ENCODE peak calls at places on chromosomes 12 and 14, in eight cellular contexts. R, Y, F, S, Q, J, K and T are unnamed samples.
A peak's percentile ranks its signal among the peaks of the same experiment; 100 is the strongest.

GRCh38 chr12:54413284-54414190 is 5.5 kb downstream of the ITGA5 start:
- DNase-seq in Y (peak; percentile 69), Q (peak; percentile 79), J (no peak), K (no peak), R (no peak), S (no peak), F (no peak), T (peak; percentile 76)

GRCh38 chr12:123094349-123095073 is 56.4 kb downstream of the PITPNM2 start:
- DNase-seq in S (no peak), R (no peak), F (no peak), K (no peak), Y (peak; percentile 88), Q (peak; percentile 79), J (peak; percentile 79), T (peak; percentile 69)

GRCh38 chr14:53247596-53248370 is 94.7 kb upstream of the DDHD1 start:
- DNase-seq in F (no peak), Y (no peak), K (no peak), R (no peak), Q (no peak), J (no peak), S (peak; percentile 6), T (no peak)

GRCh38 chr14:54440037-54440436 is 1.1 kb downstream of the CNIH1 start:
- DNase-seq in F (no peak), Q (no peak), Y (peak; percentile 42), K (no peak), J (no peak), S (no peak), R (no peak), T (peak; percentile 19)

GRCh38 chr12:119283315-119283714 is 51.2 kb upstream of the CCDC60 start:
- DNase-seq in Q (no peak), S (no peak), K (no peak), F (no peak), J (no peak), R (no peak), Y (no peak), T (no peak)

GRCh38 chr12:2383276-2384028 is 330.7 kb downstream of the CACNA1C start:
- DNase-seq in R (no peak), Y (no peak), K (no peak), Q (no peak), S (no peak), J (peak; percentile 59), F (no peak), T (no peak)

GRCh38 chr12:10716704-10717315 is 6.3 kb downstream of the YBX3 start:
- DNase-seq in Y (peak; percentile 97), Q (peak; percentile 90), R (peak; percentile 94), S (no peak), F (no peak), K (peak; percentile 62), J (peak; percentile 91), T (peak; percentile 90)

GRCh38 chr14:36662543-36663403 is 1.1 kb downstream of the PAX9 start:
- DNase-seq in Q (no peak), J (no peak), K (no peak), S (no peak), Y (peak; percentile 68), R (peak; percentile 77), F (no peak), T (peak; percentile 53)

GRCh38 chr14:86858591-86858990 is 1134.4 kb downstream of the GALC start:
- DNase-seq in Q (no peak), R (no peak), F (no peak), S (no peak), K (no peak), Y (no peak), J (no peak), T (no peak)

GRCh38 chr12:131568336-131568735 is 142.6 kb upstream of the SFSWAP start:
- DNase-seq in Y (no peak), Q (no peak), F (no peak), R (no peak), S (no peak), K (no peak), J (no peak), T (no peak)

GRCh38 chr14:103688906-103689902 is 26.0 kb downstream of the XRCC3 start:
- DNase-seq in R (no peak), K (no peak), F (no peak), Y (peak; percentile 79), J (peak; percentile 83), S (no peak), Q (no peak), T (no peak)

GRCh38 chr14:74290415-74290814 is 12.3 kb downstream of the ABCD4 start:
- DNase-seq in S (no peak), R (no peak), K (peak; percentile 35), J (no peak), Q (no peak), Y (peak; percentile 34), F (no peak), T (no peak)

GRCh38 chr12:124149287-124149686 is 145.6 kb upstream of the RFLNA start:
- DNase-seq in K (no peak), Q (no peak), Y (no peak), S (no peak), J (no peak), R (no peak), F (no peak), T (no peak)

GRCh38 chr14:55152052-55152753 is 23.2 kb downstream of the LGALS3 start:
- DNase-seq in J (no peak), F (no peak), R (no peak), Q (no peak), S (no peak), K (no peak), Y (peak; percentile 78), T (no peak)

GRCh38 chr12:82994117-82994516 is 307.4 kb downstream of the TMTC2 start:
- DNase-seq in F (no peak), S (no peak), J (no peak), R (no peak), K (no peak), Q (no peak), Y (no peak), T (no peak)

GRCh38 chr12:55955800-55956508 is 9.9 kb downstream of the PMEL start:
- DNase-seq in Q (no peak), K (peak; percentile 72), S (no peak), R (no peak), Y (peak; percentile 86), J (no peak), F (no peak), T (peak; percentile 67)

DNA sequence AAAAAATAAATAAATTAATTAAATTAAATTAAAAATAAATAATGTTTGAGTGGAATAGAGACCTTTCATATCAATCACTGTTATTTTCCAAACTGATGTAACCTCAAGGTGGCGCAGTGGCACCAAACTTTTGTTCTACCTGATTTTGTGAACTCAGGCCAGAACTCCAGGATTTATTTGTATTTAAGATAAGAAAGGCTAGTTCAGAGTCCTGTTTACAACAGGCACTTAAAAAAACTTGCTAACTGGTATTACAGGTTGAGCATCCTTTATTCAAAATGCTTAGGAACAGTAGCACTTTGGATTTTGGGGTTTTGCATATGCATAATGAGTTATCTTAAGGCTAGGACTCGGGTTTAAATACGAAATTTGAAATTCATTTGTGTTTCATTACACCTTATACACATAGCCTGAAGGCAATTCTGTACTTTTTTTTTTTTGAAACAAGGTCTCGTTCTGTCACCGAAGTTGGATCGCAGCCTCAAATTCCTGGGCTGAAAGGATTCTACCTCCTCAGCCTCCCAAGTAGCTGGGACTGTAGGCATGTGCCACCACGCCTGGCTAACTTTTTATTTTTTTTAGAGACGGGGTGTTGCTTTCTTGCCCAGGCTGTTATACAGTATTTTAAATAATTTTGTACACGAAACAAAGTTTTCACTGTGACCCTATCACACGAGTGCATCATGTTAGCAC is 32.4 kb downstream of the YY1 start:
- DNase-seq in Y (peak; percentile 20), S (no peak), Q (no peak), J (peak; percentile 77), K (no peak), R (no peak), F (no peak), T (no peak)
- H3K27ac ChIP-seq in Y (no peak overlapping the region), S (no peak overlapping the region), Q (no peak overlapping the region), J (peak overlapping the region; percentile 50), K (no peak overlapping the region), R (no peak overlapping the region), F (no peak overlapping the region), T (no peak overlapping the region)

DNA sequence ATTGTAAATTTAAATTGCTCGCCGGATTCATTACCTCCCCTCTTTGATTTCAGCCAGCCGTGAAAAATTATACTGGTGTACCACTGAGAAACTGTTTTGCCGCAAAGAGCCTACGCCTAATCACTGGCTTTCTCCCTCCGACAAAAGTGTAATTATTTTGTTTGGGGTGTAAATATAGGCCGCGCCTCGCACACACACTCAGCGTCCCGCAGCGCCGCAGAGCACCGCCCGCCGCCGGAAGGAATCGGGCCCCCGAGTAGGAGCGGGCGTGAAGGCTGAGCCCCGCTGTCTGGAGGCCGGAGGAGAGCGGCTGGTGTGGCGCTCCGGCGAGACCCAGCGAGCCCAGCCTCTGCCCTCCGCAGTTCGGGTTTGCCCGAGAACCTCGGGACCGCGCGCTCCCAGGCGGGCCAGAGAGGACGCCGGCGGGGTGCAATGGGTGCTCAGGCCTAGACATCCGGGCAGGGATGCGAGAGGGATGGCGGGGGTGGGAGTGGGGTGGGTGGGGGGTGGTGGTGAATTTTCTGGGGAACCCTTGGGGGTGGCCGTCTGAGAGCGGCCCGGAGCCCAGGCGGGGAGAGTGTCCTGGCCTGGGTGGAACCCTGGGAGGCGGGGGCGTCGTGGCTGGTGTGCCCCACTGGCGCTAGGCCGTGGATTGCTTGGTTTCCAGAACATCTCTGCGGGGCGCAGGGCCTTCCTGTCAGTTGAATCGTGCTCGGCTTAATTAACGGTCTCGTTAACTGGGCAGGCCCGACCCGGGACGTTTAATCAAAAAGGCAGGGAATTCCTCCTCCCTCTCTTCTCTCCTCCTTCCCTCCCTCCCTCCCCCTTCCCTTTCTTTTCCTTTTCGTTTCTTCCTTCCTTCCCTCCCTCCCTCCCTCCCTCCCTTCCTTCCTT is 4.7 kb upstream of the LHX5 start:
- DNase-seq in F (no peak), Y (no peak), Q (no peak), J (no peak), S (no peak), R (no peak), K (no peak), T (no peak)
- H3K9me3 ChIP-seq in F (no peaks in the 10 kb centered on the region), Y (no peaks in the 10 kb centered on the region), Q (no peaks in the 10 kb centered on the region), J (no peaks in the 10 kb centered on the region), S (no peaks in the 10 kb centered on the region), R (no peaks in the 10 kb centered on the region), K (peaks cover 12% of the 10 kb centered on the region), T (peaks cover 5% of the 10 kb centered on the region)

GRCh38 chr12:50991296-50991695 is 34.9 kb downstream of the SLC11A2 start:
- DNase-seq in K (no peak), Q (no peak), Y (no peak), F (no peak), R (no peak), S (no peak), J (no peak), T (no peak)
- H3K36me3 ChIP-seq in K (peaks cover 73% of the 10 kb centered on the region), Q (peaks cover 86% of the 10 kb centered on the region), Y (peaks cover 13% of the 10 kb centered on the region), F (peaks cover 30% of the 10 kb centered on the region), R (peaks cover 71% of the 10 kb centered on the region), S (peaks cover 40% of the 10 kb centered on the region), J (no peaks in the 10 kb centered on the region), T (peaks cover 69% of the 10 kb centered on the region)

DNA sequence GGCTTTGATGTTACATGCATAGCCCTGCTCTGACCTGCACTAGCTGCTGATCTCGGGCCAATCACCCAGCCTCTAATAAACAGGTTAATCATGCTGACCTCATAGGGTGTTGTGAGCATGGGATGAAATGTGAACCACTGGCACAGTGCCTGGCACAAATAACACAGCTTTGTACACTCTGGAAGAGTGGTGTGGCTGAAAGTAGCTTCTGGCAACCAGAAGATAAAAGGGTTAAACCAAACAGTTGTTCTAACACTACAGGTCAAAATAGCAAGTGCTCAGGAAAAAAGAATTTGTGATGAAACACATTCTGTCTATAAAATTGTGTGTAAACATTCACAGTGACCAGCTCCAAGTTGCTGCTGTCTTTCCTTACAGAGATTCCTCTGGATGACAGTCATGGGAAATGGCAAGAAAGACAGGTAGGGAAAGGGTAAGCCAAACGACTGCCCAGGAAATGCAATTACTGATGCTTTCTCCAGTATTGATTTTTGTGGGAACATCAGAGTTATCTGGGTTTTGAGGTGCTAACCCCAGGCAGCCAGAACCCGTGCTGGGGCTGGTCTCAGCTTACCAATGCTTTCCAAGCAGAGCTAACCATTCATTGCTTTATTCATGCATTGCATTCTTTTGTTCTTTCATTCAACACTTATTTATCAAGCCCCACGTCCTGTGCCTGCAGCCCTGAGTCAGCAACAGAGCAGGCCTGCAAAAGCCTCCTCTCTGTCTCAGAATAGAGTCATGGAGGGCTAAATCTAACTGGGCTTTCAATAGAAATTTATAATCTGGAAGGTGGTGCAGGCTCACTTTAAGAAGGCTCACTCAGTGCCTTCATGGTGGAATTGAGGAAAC is 38.1 kb upstream of the CAPRIN2 start:
- DNase-seq in J (no peak), F (no peak), Y (peak; percentile 73), S (no peak), R (no peak), Q (no peak), K (no peak), T (no peak)
- H3K27ac ChIP-seq in J (no peak overlapping the region), F (peak overlapping the region; percentile 83), Y (peak overlapping the region; percentile 97), S (no peak overlapping the region), R (no peak overlapping the region), Q (no peak overlapping the region), K (no peak overlapping the region), T (peak overlapping the region; percentile 87)